ENCODE peak calls at places on chromosomes 6 and 20, in four cellular contexts. I is A549; B is CD4-positive, alpha-beta memory T cell; K is HCT116. F is an unnamed sample. For H3K4me1, the result is how much of the 10 kb centered on the place peaks cover.

GRCh38 chr6:118354641-118355040 is 193.5 kb upstream of the PLN start:
- DNase-seq in I (no peak), K (no peak), B (no peak), F (no peak)

GRCh38 chr6:118514689-118515088 is 33.4 kb upstream of the PLN start:
- DNase-seq in K (no peak), I (no peak), B (no peak), F (no peak)

GRCh38 chr20:56171087-56172012 is 77.2 kb upstream of the MC3R start:
- DNase-seq in B (no peak), K (no peak), I (peak), F (no peak)

GRCh38 chr20:10433014-10433622 is 904 bp downstream of the MKKS start:
- DNase-seq in I (no peak), K (no peak), B (no peak), F (no peak)

GRCh38 chr6:36756761-36757160 is 59.1 kb downstream of the RAB44 start:
- DNase-seq in I (no peak), K (no peak), B (no peak), F (no peak)

GRCh38 chr6:43128926-43129325 is 42.1 kb upstream of the SRF start:
- DNase-seq in K (no peak), I (no peak), B (no peak), F (no peak)

GRCh38 chr6:38612386-38612965 is 27.3 kb downstream of the BTBD9 start:
- DNase-seq in K (no peak), I (peak), B (no peak), F (no peak)

GRCh38 chr6:18362058-18362561 is 25.0 kb upstream of the RNF144B start:
- DNase-seq in B (no peak), K (no peak), I (no peak), F (no peak)

DNA sequence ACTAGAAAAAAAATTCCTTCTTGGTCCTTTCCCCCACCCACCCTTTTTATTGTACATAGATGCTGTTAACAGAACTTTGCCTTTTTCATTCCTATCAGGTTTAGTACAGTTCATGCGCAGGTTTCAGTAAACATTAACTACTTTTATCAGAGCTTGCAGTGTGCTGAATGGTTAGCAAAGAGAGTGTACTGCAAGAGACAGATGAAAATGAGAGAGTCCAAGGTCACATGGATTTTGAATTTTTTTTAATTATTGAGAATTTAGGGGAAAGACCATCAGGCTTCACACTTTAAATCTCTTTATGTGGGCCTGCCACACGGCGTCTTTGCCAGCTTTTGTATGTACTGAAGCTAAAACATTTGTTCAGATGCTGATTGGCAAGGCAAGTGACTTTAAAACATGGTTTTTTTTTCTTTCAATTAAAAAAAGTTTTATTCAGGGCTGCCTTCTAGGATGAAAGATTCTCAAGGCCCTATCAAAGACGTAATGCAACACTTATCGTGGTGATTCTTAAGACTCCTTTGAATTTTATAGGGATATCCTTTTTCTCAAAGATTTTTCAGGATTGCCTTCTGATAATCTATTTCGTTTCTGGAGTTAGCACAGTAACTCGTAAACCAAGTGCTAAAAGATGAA is 32.2 kb downstream of the RREB1 start:
- DNase-seq in K (no peak), B (no peak), I (no peak), F (no peak)
- H3K4me3 ChIP-seq in K (peak), B (peak), I (peak), F (no peak)

DNA sequence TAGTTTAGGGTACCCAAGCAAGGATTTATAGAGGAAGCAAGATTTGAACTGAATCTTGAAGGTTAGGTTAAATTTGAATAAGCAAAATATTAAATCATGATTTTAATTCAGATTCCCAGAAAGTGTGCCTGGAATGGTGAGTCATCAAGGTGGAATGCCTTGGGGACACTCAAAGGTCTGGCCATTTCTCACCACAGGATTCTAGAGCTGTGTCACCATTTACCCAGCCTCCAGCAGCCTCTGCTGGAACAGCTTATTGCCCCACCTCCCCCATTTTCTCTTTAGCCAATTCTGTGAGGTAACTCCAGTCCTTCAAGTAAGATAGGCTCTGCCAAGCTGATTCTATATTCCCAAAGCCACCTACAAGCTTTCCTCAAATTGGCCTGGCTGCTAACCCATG is 181.4 kb downstream of the SIM1 start:
- DNase-seq in K (peak), B (no peak), I (peak), F (no peak)
- H3K4me1 ChIP-seq in K (under half), B (under half), I (under half), F (under half)

DNA sequence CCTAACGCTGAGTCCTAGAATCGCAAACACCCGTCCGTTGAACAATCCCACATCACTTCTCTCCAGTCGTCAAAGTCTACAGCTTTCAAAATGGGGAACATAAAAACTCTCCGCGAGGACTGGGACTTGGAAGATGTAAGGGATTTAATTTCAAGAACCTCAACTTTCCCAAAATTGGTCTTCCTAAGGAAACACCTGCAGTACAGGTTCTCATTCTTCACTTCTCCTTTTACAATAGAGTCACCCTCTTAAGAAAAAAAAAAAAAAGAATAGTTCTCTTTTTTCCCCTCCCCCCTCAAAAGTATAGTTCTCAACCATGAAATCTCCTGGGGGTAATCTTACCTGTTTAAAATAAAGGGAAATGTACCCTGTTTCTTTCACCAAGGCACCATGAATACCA is 6.6 kb upstream of the ZBTB22 start:
- DNase-seq in B (no peak), K (no peak), I (no peak), F (no peak)
- H3K4me3 ChIP-seq in B (peak), K (peak), I (peak), F (no peak)

DNA sequence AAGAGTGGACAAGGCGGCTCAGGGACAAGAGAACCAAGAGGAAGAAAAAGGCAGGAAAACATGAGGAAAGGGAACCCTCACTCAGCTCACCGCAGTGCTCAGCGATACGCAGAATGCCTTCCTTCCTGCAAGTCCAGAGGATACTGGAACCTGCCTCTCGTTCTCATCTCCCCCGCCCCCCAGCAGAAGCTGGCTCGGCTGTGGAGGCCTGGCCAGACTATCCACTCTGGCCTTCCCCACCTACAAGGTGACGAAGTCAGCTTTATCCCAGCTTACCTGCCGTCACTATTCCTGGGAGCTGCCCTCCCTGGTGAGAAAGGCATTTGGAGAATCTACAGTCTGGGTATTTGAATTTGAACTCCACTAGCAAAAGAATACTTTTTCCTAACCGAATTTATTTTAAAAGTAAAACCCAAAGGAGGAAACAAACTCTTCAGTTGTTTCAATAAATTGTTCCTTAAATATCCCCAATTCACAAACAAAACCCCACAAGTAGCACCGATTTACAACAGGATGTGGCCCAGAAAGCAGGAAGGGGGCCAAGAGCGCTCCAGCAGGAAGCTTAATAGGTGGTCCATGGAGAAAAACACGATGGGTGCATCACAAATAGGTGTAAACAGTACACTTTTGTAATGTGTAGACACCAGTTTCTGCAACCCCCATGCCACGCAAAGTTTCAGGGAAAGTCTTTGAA is 2.1 kb upstream of the DIDO1 start:
- DNase-seq in K (no peak), B (no peak), I (no peak), F (no peak)
- H3K4me1 ChIP-seq in K (half or more), B (half or more), I (under half), F (under half)